ENCODE peak calls at places on chromosomes 2 and 18, in six cellular contexts. X is HepG2, Y is endothelial cell of umbilical vein, B is A549, Z is GM12878, G is K562. N is an unnamed sample.

GRCh38 chr2:57850415-57851130 is 196.0 kb upstream of the VRK2 start:
- DNase-seq in X (no peak), Y (no peak), B (no peak), Z (no peak), G (no peak), N (no peak)

GRCh38 chr2:231926761-231927565 is 767 bp upstream of the NPPC start:
- DNase-seq in X (no peak), Y (no peak), B (no peak), Z (no peak), G (no peak), N (peak; percentile 62)

GRCh38 chr2:95377724-95378123 is 24.8 kb upstream of the FAHD2A start:
- DNase-seq in X (no peak), Y (no peak), B (no peak), Z (no peak), G (no peak), N (no peak)

GRCh38 chr2:50878256-50878655 is 153.7 kb downstream of the NRXN1 start:
- DNase-seq in X (no peak), Y (no peak), B (no peak), Z (no peak), G (no peak), N (no peak)

GRCh38 chr2:205706769-205707375 is 24.6 kb downstream of the NRP2 start:
- DNase-seq in X (no peak), Y (peak; percentile 93), B (peak; percentile 77), Z (peak; percentile 84), G (no peak), N (peak; percentile 80)

GRCh38 chr2:26752636-26753035 is 11.4 kb upstream of the SLC35F6 start:
- DNase-seq in X (no peak), Y (no peak), B (no peak), Z (no peak), G (no peak), N (no peak)

GRCh38 chr2:160223560-160223959 is 23.5 kb upstream of the ITGB6 start:
- DNase-seq in X (no peak), Y (no peak), B (no peak), Z (no peak), G (no peak), N (no peak)

GRCh38 chr2:9219027-9219445 is 12.4 kb downstream of the ASAP2 start:
- DNase-seq in X (no peak), Y (no peak), B (no peak), Z (no peak), G (no peak), N (no peak)

GRCh38 chr18:48777737-48778111 is 173.0 kb downstream of the SMAD7 start:
- DNase-seq in X (peak; percentile 30), Y (no peak), B (no peak), Z (no peak), G (no peak), N (peak; percentile 19)

GRCh38 chr2:177464549-177464948 is 72.0 kb downstream of the AGPS start:
- DNase-seq in X (no peak), Y (no peak), B (no peak), Z (no peak), G (no peak), N (no peak)

GRCh38 chr2:85811173-85811849 is 57.5 kb downstream of the ATOH8 start:
- DNase-seq in X (no peak), Y (peak; percentile 13), B (no peak), Z (no peak), G (no peak), N (no peak)

GRCh38 chr2:99088017-99088416 is 53.5 kb upstream of the C2orf15 start:
- DNase-seq in X (no peak), Y (no peak), B (no peak), Z (no peak), G (no peak), N (peak; percentile 62)

GRCh38 chr2:99081886-99082285 is 59.6 kb upstream of the C2orf15 start:
- DNase-seq in X (no peak), Y (no peak), B (no peak), Z (no peak), G (no peak), N (no peak)

GRCh38 chr2:99084256-99084655 is 57.3 kb upstream of the C2orf15 start:
- DNase-seq in X (no peak), Y (no peak), B (no peak), Z (no peak), G (no peak), N (no peak)

GRCh38 chr2:99086385-99086784 is 55.1 kb upstream of the C2orf15 start:
- DNase-seq in X (no peak), Y (no peak), B (no peak), Z (no peak), G (no peak), N (no peak)

GRCh38 chr2:99085400-99085799 is 56.1 kb upstream of the C2orf15 start:
- DNase-seq in X (peak; percentile 20), Y (no peak), B (peak; percentile 36), Z (no peak), G (no peak), N (peak; percentile 54)
- TF ChIP-seq CTCF in X (peak; percentile 46), Y (no peak), B (peak; percentile 26), Z (peak; percentile 38), G (peak; percentile 39), N (peak; percentile 64)

DNA sequence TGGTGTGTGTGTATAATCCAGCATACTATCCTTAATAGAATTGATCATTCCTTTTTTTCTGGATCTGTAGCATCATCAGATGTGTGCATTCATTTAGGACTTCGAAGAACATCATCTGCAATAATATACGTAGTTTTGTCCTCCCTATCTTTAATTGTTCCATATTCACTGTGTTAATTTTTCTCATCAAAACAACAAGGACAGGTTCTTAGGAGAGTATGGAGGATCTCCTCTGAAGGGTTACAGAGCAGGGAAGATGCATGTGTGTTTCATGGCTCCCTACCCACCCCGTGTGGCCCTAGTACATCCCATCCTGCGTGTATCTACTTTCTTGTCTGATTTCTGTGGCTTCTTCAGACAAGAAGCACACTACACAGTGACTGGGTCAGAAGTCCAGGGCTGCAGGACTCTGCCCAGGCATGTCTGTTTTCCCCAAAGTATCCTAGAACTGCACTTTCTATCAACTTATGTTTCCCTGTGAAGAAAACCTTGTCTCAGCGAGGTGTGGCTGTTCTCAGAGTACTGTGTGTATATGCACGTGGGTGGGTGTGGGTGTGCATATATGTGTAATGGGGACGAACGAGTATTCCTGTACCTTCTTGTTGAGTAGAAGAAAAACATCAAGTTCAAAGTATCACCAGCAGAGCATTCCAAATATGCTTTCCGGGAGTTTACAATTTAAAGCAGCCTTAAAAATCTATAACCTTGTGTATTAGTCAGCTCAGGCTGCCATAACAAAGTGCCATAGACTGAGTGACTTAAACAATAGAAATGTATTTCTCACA is 220.4 kb upstream of the FOSL2 start:
- DNase-seq in X (peak; percentile 32), Y (peak; percentile 12), B (no peak), Z (no peak), G (no peak), N (no peak)
- TF ChIP-seq MYC in X (no peak), Y (no peak), B (no peak), Z (no peak), G (no peak), N (no peak)

GRCh38 chr18:11309172-11309571 is 159.8 kb upstream of the PIEZO2 start:
- DNase-seq in X (peak; percentile 38), Y (no peak), B (peak; percentile 42), Z (no peak), G (no peak), N (peak; percentile 35)
- TF ChIP-seq CTCF in X (peak; percentile 40), Y (no peak), B (no peak), Z (peak; percentile 19), G (no peak), N (no peak)

GRCh38 chr18:12703714-12704113 is 872 bp downstream of the PSMG2 start:
- DNase-seq in X (no peak), Y (no peak), B (peak; percentile 10), Z (no peak), G (no peak), N (peak; percentile 24)

GRCh38 chr18:12702221-12703095 is at the start of the genes CEP76 and PSMG2:
- DNase-seq in X (peak; percentile 81), Y (peak; percentile 94), B (peak; percentile 87), Z (peak; percentile 53), G (peak; percentile 89), N (peak; percentile 95)

GRCh38 chr18:12699747-12700146 is 2.8 kb downstream of the CEP76 start:
- DNase-seq in X (peak; percentile 13), Y (no peak), B (no peak), Z (no peak), G (no peak), N (no peak)

GRCh38 chr18:12703096-12703567 is 290 bp downstream of the PSMG2 start:
- DNase-seq in X (no peak), Y (no peak), B (no peak), Z (no peak), G (no peak), N (no peak)

GRCh38 chr18:12701161-12701560 is 1.4 kb downstream of the CEP76 start:
- DNase-seq in X (no peak), Y (no peak), B (no peak), Z (no peak), G (no peak), N (no peak)
- TF ChIP-seq MYC in X (no peak), Y (no peak), B (no peak), Z (no peak), G (no peak), N (no peak)

N was measured in NB4.